ENCODE peak calls at places on chromosomes 4 and X, in eight cellular contexts. One of them, this sample, is unnamed.

GRCh38 chrX:108261541-108262218 is 170.1 kb downstream of the ATG4A start:
- DNase-seq in kidney: no peak
- DNase-seq in fibroblast of lung: peak; percentile 37
- DNase-seq in HCT116: no peak
- DNase-seq in K562: no peak
- DNase-seq in astrocyte: peak; percentile 37
- DNase-seq in H1: no peak
- DNase-seq in neural progenitor cell: no peak
- DNase-seq in this sample: no peak

GRCh38 chr4:25667931-25668557 is 12.4 kb downstream of the SLC34A2 start:
- DNase-seq in kidney: no peak
- DNase-seq in fibroblast of lung: peak; percentile 67
- DNase-seq in HCT116: peak; percentile 15
- DNase-seq in K562: peak; percentile 28
- DNase-seq in astrocyte: peak; percentile 63
- DNase-seq in H1: no peak
- DNase-seq in neural progenitor cell: peak; percentile 18
- DNase-seq in this sample: peak; percentile 83

GRCh38 chr4:118839221-118839927 is 3.4 kb upstream of the SEC24D start:
- DNase-seq in kidney: no peak
- DNase-seq in fibroblast of lung: no peak
- DNase-seq in HCT116: no peak
- DNase-seq in K562: no peak
- DNase-seq in astrocyte: no peak
- DNase-seq in H1: no peak
- DNase-seq in neural progenitor cell: no peak
- DNase-seq in this sample: no peak

GRCh38 chrX:63012574-63012973 is 338.6 kb downstream of the SPIN4 start:
- DNase-seq in kidney: no peak
- DNase-seq in fibroblast of lung: no peak
- DNase-seq in HCT116: no peak
- DNase-seq in K562: no peak
- DNase-seq in astrocyte: no peak
- DNase-seq in H1: no peak
- DNase-seq in neural progenitor cell: no peak
- DNase-seq in this sample: no peak

GRCh38 chrX:153477901-153478300 is 7.5 kb upstream of the HAUS7 start:
- DNase-seq in kidney: no peak
- DNase-seq in fibroblast of lung: peak; percentile 72
- DNase-seq in HCT116: no peak
- DNase-seq in K562: no peak
- DNase-seq in astrocyte: peak; percentile 61
- DNase-seq in H1: no peak
- DNase-seq in neural progenitor cell: no peak
- DNase-seq in this sample: no peak

GRCh38 chrX:107825698-107826285 is at the start of gene MID2:
- DNase-seq in kidney: peak; percentile 84
- DNase-seq in fibroblast of lung: peak; percentile 55
- DNase-seq in HCT116: peak; percentile 29
- DNase-seq in K562: no peak
- DNase-seq in astrocyte: peak; percentile 40
- DNase-seq in H1: no peak
- DNase-seq in neural progenitor cell: peak; percentile 59
- DNase-seq in this sample: peak; percentile 87

GRCh38 chr4:59655996-59656395 is 1544.1 kb upstream of the ADGRL3 start:
- DNase-seq in kidney: peak; percentile 44
- DNase-seq in fibroblast of lung: no peak
- DNase-seq in HCT116: no peak
- DNase-seq in K562: no peak
- DNase-seq in astrocyte: no peak
- DNase-seq in H1: no peak
- DNase-seq in neural progenitor cell: peak; percentile 30
- DNase-seq in this sample: peak; percentile 66

GRCh38 chr4:136319789-136320470 is 1212.4 kb downstream of the PCDH18 start:
- DNase-seq in kidney: no peak
- DNase-seq in fibroblast of lung: peak; percentile 84
- DNase-seq in HCT116: peak; percentile 81
- DNase-seq in K562: no peak
- DNase-seq in astrocyte: peak; percentile 79
- DNase-seq in H1: no peak
- DNase-seq in neural progenitor cell: no peak
- DNase-seq in this sample: no peak

GRCh38 chr4:99351487-99351886 is 1.1 kb downstream of the ADH1C start:
- DNase-seq in kidney: no peak
- DNase-seq in fibroblast of lung: no peak
- DNase-seq in HCT116: no peak
- DNase-seq in K562: no peak
- DNase-seq in astrocyte: no peak
- DNase-seq in H1: no peak
- DNase-seq in neural progenitor cell: no peak
- DNase-seq in this sample: no peak

GRCh38 chr4:99349338-99349737 is 3.2 kb downstream of the ADH1C start:
- DNase-seq in kidney: no peak
- DNase-seq in fibroblast of lung: no peak
- DNase-seq in HCT116: no peak
- DNase-seq in K562: no peak
- DNase-seq in astrocyte: no peak
- DNase-seq in H1: no peak
- DNase-seq in neural progenitor cell: no peak
- DNase-seq in this sample: no peak

GRCh38 chr4:99356992-99357391 is 4.4 kb upstream of the ADH1C start:
- DNase-seq in kidney: no peak
- DNase-seq in fibroblast of lung: no peak
- DNase-seq in HCT116: no peak
- DNase-seq in K562: no peak
- DNase-seq in astrocyte: no peak
- DNase-seq in H1: no peak
- DNase-seq in neural progenitor cell: no peak
- DNase-seq in this sample: no peak

DNA sequence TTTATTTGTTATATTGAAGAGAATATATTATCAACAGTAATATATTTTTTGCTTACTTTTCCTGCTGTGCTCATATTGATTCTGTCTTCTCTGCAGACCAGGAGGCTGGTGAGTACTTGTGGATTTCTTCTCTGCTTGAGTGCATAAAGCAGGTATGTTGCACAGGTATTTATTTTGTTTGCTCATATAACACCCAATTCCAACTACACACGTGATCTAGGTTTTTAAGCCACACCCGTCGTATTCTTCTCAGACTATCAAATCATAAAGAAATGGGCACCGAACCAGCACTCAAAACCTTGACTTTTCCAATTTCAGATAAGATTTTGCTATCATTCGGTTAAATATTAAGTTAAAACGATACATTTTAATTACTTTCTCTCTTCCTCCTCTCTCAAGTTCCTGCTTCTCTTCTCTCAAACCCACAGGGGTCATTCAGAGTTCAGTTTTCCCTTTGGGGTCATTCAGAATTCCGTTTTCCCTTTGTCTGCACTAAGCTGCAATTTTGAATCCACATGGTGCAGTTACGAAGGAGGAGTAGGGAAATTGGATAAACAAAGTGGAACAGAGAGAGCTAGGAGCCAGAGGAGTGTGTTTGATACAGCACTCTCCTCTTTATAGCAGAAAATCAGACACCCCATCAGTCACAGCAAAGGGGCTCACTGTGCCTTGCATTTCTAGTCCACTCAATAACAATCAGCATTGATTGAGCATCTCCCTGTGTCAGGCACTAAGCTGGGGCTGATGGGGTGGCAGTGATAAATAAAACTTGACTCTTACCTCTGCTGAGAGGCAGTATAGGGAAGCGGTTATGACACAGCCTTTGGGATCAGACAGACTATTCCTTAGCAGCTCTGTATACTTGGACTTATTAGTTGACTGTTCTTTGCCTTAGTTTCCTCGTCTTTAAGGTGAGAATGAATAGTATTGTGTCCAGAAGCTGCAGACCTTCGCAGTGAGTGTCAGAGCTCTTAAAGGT is at the start of gene ADH1C:
- DNase-seq in kidney: no peak
- DNase-seq in fibroblast of lung: no peak
- DNase-seq in HCT116: no peak
- DNase-seq in K562: no peak
- DNase-seq in astrocyte: no peak
- DNase-seq in H1: no peak
- DNase-seq in neural progenitor cell: no peak
- DNase-seq in this sample: no peak
- H3K9me3 ChIP-seq in kidney: no peaks in the 10 kb centered on the region
- H3K9me3 ChIP-seq in fibroblast of lung: no peaks in the 10 kb centered on the region
- H3K9me3 ChIP-seq in HCT116: no peaks in the 10 kb centered on the region
- H3K9me3 ChIP-seq in K562: no peaks in the 10 kb centered on the region
- H3K9me3 ChIP-seq in astrocyte: peaks cover 5% of the 10 kb centered on the region
- H3K9me3 ChIP-seq in H1: no peaks in the 10 kb centered on the region
- H3K9me3 ChIP-seq in neural progenitor cell: no peaks in the 10 kb centered on the region
- H3K9me3 ChIP-seq in this sample: no peaks in the 10 kb centered on the region

GRCh38 chr4:169064281-169064680 is 54.2 kb upstream of the CBR4 start:
- DNase-seq in kidney: no peak
- DNase-seq in fibroblast of lung: no peak
- DNase-seq in HCT116: no peak
- DNase-seq in K562: no peak
- DNase-seq in astrocyte: no peak
- DNase-seq in H1: no peak
- DNase-seq in neural progenitor cell: no peak
- DNase-seq in this sample: no peak
- H3K9ac ChIP-seq in kidney: no peak overlapping the region
- H3K9ac ChIP-seq in fibroblast of lung: no peak overlapping the region
- H3K9ac ChIP-seq in HCT116: no peak overlapping the region
- H3K9ac ChIP-seq in K562: no peak overlapping the region
- H3K9ac ChIP-seq in astrocyte: no peak overlapping the region
- H3K9ac ChIP-seq in H1: no peak overlapping the region
- H3K9ac ChIP-seq in neural progenitor cell: no peak overlapping the region
- H3K9ac ChIP-seq in this sample: no peak overlapping the region

GRCh38 chr4:186859420-186859819 is 135.8 kb upstream of the FAT1 start:
- DNase-seq in kidney: no peak
- DNase-seq in fibroblast of lung: no peak
- DNase-seq in HCT116: no peak
- DNase-seq in K562: no peak
- DNase-seq in astrocyte: no peak
- DNase-seq in H1: no peak
- DNase-seq in neural progenitor cell: no peak
- DNase-seq in this sample: no peak

GRCh38 chr4:186857793-186858192 is 134.1 kb upstream of the FAT1 start:
- DNase-seq in kidney: no peak
- DNase-seq in fibroblast of lung: no peak
- DNase-seq in HCT116: no peak
- DNase-seq in K562: no peak
- DNase-seq in astrocyte: no peak
- DNase-seq in H1: no peak
- DNase-seq in neural progenitor cell: no peak
- DNase-seq in this sample: no peak

GRCh38 chr4:186855111-186855510 is 131.5 kb upstream of the FAT1 start:
- DNase-seq in kidney: no peak
- DNase-seq in fibroblast of lung: no peak
- DNase-seq in HCT116: no peak
- DNase-seq in K562: no peak
- DNase-seq in astrocyte: no peak
- DNase-seq in H1: no peak
- DNase-seq in neural progenitor cell: no peak
- DNase-seq in this sample: no peak

GRCh38 chr4:186854256-186854655 is 130.6 kb upstream of the FAT1 start:
- DNase-seq in kidney: no peak
- DNase-seq in fibroblast of lung: peak; percentile 58
- DNase-seq in HCT116: no peak
- DNase-seq in K562: no peak
- DNase-seq in astrocyte: peak; percentile 57
- DNase-seq in H1: no peak
- DNase-seq in neural progenitor cell: no peak
- DNase-seq in this sample: no peak

GRCh38 chr4:186858355-186858754 is 134.7 kb upstream of the FAT1 start:
- DNase-seq in kidney: no peak
- DNase-seq in fibroblast of lung: no peak
- DNase-seq in HCT116: no peak
- DNase-seq in K562: no peak
- DNase-seq in astrocyte: no peak
- DNase-seq in H1: no peak
- DNase-seq in neural progenitor cell: no peak
- DNase-seq in this sample: no peak
- H3K9me3 ChIP-seq in kidney: no peaks in the 10 kb centered on the region
- H3K9me3 ChIP-seq in fibroblast of lung: no peaks in the 10 kb centered on the region
- H3K9me3 ChIP-seq in HCT116: no peaks in the 10 kb centered on the region
- H3K9me3 ChIP-seq in K562: no peaks in the 10 kb centered on the region
- H3K9me3 ChIP-seq in astrocyte: no peaks in the 10 kb centered on the region
- H3K9me3 ChIP-seq in H1: no peaks in the 10 kb centered on the region
- H3K9me3 ChIP-seq in neural progenitor cell: no peaks in the 10 kb centered on the region
- H3K9me3 ChIP-seq in this sample: no peaks in the 10 kb centered on the region

GRCh38 chrX:69503228-69503834 is 795 bp upstream of the NALF2 start:
- DNase-seq in kidney: no peak
- DNase-seq in fibroblast of lung: no peak
- DNase-seq in HCT116: peak; percentile 43
- DNase-seq in K562: no peak
- DNase-seq in astrocyte: no peak
- DNase-seq in H1: no peak
- DNase-seq in neural progenitor cell: no peak
- DNase-seq in this sample: no peak

GRCh38 chrX:69506617-69507499 is 2.7 kb downstream of the NALF2 start:
- DNase-seq in kidney: no peak
- DNase-seq in fibroblast of lung: no peak
- DNase-seq in HCT116: no peak
- DNase-seq in K562: no peak
- DNase-seq in astrocyte: no peak
- DNase-seq in H1: no peak
- DNase-seq in neural progenitor cell: no peak
- DNase-seq in this sample: peak; percentile 51

GRCh38 chrX:69505772-69506616 is 1.9 kb downstream of the NALF2 start:
- DNase-seq in kidney: no peak
- DNase-seq in fibroblast of lung: no peak
- DNase-seq in HCT116: no peak
- DNase-seq in K562: no peak
- DNase-seq in astrocyte: no peak
- DNase-seq in H1: no peak
- DNase-seq in neural progenitor cell: peak; percentile 7
- DNase-seq in this sample: peak; percentile 40

GRCh38 chrX:69503835-69504625 is at the start of gene NALF2:
- DNase-seq in kidney: peak; percentile 85
- DNase-seq in fibroblast of lung: peak; percentile 18
- DNase-seq in HCT116: peak; percentile 37
- DNase-seq in K562: no peak
- DNase-seq in astrocyte: peak; percentile 5
- DNase-seq in H1: no peak
- DNase-seq in neural progenitor cell: peak; percentile 90
- DNase-seq in this sample: peak; percentile 93

DNA sequence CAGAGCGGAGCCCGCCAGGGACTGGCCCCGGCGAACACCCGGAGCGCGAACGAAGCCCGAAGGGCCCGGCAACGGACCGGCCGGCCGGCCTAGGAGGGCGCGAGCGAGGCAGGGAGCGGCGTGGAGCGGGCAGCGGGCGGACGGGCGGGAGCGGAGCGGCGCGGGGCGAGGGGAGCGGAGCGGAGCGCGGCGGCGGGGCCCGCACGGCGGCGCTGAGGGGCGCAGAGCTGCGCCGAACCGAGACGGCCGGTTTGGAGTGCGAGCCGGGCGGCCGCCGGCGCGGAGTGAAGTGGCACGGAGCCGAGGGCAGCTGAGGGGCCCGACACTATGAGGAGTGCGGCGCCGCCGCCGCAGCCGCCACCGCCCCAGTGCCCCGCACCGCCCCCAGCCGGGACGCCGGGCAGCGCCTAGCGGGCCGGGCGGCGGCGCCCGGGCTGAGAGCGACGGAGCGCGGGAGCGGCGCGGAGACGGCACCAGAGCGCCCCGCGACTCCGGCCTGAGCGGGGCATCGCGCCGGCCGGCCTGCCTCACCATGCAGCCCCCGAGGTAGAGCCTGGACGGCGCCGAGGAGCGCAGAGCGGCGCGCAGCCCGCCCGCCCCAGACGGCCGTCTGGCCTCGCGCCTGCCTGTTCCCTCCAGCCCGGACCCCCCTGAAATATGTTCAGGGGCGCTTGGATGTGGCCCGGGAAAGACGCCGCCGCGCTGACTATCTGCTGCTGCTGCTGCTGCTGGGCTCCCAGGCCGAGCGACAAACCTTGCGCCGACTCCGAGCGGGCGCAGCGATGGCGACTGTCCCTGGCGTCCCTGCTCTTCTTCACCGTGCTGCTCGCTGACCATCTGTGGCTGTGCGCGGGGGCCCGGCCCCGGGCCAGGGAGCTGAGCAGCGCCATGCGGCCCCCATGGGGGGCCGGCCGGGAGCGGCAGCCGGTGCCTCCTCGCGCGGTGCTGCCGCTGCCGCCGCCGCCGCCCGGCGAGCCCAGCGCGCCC is 793 bp downstream of the NALF2 start:
- DNase-seq in kidney: no peak
- DNase-seq in fibroblast of lung: no peak
- DNase-seq in HCT116: no peak
- DNase-seq in K562: no peak
- DNase-seq in astrocyte: no peak
- DNase-seq in H1: no peak
- DNase-seq in neural progenitor cell: peak; percentile 55
- DNase-seq in this sample: peak; percentile 56
- H3K9ac ChIP-seq in kidney: no peak overlapping the region
- H3K9ac ChIP-seq in fibroblast of lung: no peak overlapping the region
- H3K9ac ChIP-seq in HCT116: peak overlapping the region; percentile 64
- H3K9ac ChIP-seq in K562: no peak overlapping the region
- H3K9ac ChIP-seq in astrocyte: no peak overlapping the region
- H3K9ac ChIP-seq in H1: no peak overlapping the region
- H3K9ac ChIP-seq in neural progenitor cell: no peak overlapping the region
- H3K9ac ChIP-seq in this sample: peak overlapping the region; percentile 6

This sample was measured in endodermal cell.